ENCODE peak calls at places on chromosomes 13 and 19, in four cellular contexts. M is sigmoid colon, W is mesothelial cell of epicardium, L is astrocyte of the spinal cord. F is an unnamed sample.

GRCh38 chr13:29801737-29802305 is 48.6 kb downstream of the UBL3 start:
- DNase-seq in L (no peak), M (no peak), W (no peak), F (no peak)

GRCh38 chr13:100721885-100722512 is 47.4 kb upstream of the TMTC4 start:
- DNase-seq in L (peak), W (peak), M (no peak), F (peak)

GRCh38 chr13:49185264-49185663 is 34.9 kb upstream of the MLNR start:
- DNase-seq in L (peak), W (no peak), M (no peak), F (no peak)

GRCh38 chr13:76024151-76024550 is 388.0 kb downstream of the LMO7 start:
- DNase-seq in W (no peak), M (no peak), L (no peak), F (no peak)

GRCh38 chr19:3275068-3275582 is 50.7 kb downstream of the CELF5 start:
- DNase-seq in L (no peak), M (no peak), W (no peak), F (peak)

GRCh38 chr13:106499113-106499512 is 36.3 kb downstream of the EFNB2 start:
- DNase-seq in W (no peak), L (no peak), M (no peak), F (no peak)

GRCh38 chr19:31214997-31215396 is 134.2 kb downstream of the TSHZ3 start:
- DNase-seq in L (peak), M (no peak), W (no peak), F (peak)

GRCh38 chr19:30634431-30634830 is 262.2 kb downstream of the ZNF536 start:
- DNase-seq in L (no peak), M (no peak), W (no peak), F (no peak)

GRCh38 chr13:73056054-73056962 is 2.5 kb upstream of the KLF5 start:
- DNase-seq in L (peak), W (no peak), M (no peak), F (peak)